ENCODE peak calls at places on chromosome 16, in seven cellular contexts. T is AG04450, B is neural progenitor cell, O is psoas muscle, H is tibial nerve, Q is cardiac fibroblast, N is right lobe of liver. C is an unnamed sample.

GRCh38 chr16:13733561-13733960 is 186.4 kb upstream of the ERCC4 start:
- DNase-seq in B (no peak), Q (no peak), H (no peak), N (no peak), O (no peak), T (no peak), C (no peak)

GRCh38 chr16:15466886-15467781 is 32.7 kb downstream of the BMERB1 start:
- DNase-seq in Q (no peak), N (no peak), B (no peak), O (no peak), T (no peak), H (no peak), C (no peak)

GRCh38 chr16:17389392-17389791 is 81.4 kb downstream of the XYLT1 start:
- DNase-seq in B (no peak), T (no peak), O (no peak), N (no peak), Q (no peak), H (no peak), C (peak)

GRCh38 chr16:7074715-7075114 is 257.9 kb upstream of the RBFOX1 start:
- DNase-seq in O (no peak), N (no peak), T (no peak), H (no peak), B (no peak), Q (no peak), C (no peak)

GRCh38 chr16:84181144-84181915 is 5.5 kb downstream of the TAF1C start:
- DNase-seq in N (no peak), H (no peak), Q (no peak), B (no peak), T (no peak), O (no peak), C (no peak)

GRCh38 chr16:23317266-23317661 is 15.2 kb downstream of the SCNN1B start:
- DNase-seq in T (no peak), B (no peak), H (no peak), O (no peak), Q (no peak), N (no peak), C (no peak)

GRCh38 chr16:69831212-69832123 is 69.3 kb downstream of the WWP2 start:
- DNase-seq in Q (no peak), H (no peak), N (no peak), O (no peak), T (no peak), B (no peak), C (peak)

GRCh38 chr16:80671281-80671849 is 130.6 kb downstream of the DYNLRB2 start:
- DNase-seq in Q (no peak), O (no peak), T (no peak), H (no peak), B (no peak), N (no peak), C (no peak)

GRCh38 chr16:57305159-57305811 is 20.8 kb upstream of the PLLP start:
- DNase-seq in H (no peak), B (no peak), O (no peak), Q (no peak), T (no peak), N (no peak), C (no peak)

GRCh38 chr16:49586466-49586865 is 212.9 kb downstream of the C16orf78 start:
- DNase-seq in O (no peak), B (no peak), H (peak), N (no peak), T (no peak), Q (no peak), C (no peak)

GRCh38 chr16:57892447-57893096 is 78.4 kb downstream of the CNGB1 start:
- DNase-seq in B (no peak), N (peak), H (no peak), O (no peak), T (no peak), Q (peak), C (no peak)

GRCh38 chr16:22052985-22053384 is 39.4 kb upstream of the VWA3A start:
- DNase-seq in T (no peak), N (no peak), B (no peak), O (no peak), H (no peak), Q (no peak), C (no peak)

GRCh38 chr16:21980032-21980431 is 20.9 kb downstream of the PDZD9 start:
- DNase-seq in N (no peak), T (no peak), H (no peak), B (no peak), Q (no peak), O (no peak), C (no peak)

GRCh38 chr16:14325502-14325901 is 254.4 kb downstream of the MRTFB start:
- DNase-seq in T (no peak), N (no peak), H (no peak), Q (no peak), O (no peak), B (no peak), C (no peak)

GRCh38 chr16:32116080-32116479 is 137.0 kb upstream of the TP53TG3D start:
- DNase-seq in H (no peak), N (no peak), T (no peak), O (peak), Q (no peak), B (no peak), C (no peak)

GRCh38 chr16:8741636-8742427 is 55.6 kb downstream of the TMEM186 start:
- DNase-seq in B (no peak), Q (no peak), N (no peak), H (no peak), O (no peak), T (no peak), C (no peak)

GRCh38 chr16:22325598-22326368 is 28.6 kb downstream of the POLR3E start:
- DNase-seq in O (no peak), B (no peak), Q (no peak), N (no peak), T (no peak), H (no peak), C (no peak)

GRCh38 chr16:69555437-69555836 is 10.3 kb upstream of the NFAT5 start:
- DNase-seq in T (no peak), H (no peak), B (no peak), Q (no peak), O (no peak), N (no peak), C (no peak)

GRCh38 chr16:9929836-9930235 is 252.4 kb downstream of the GRIN2A start:
- DNase-seq in Q (no peak), B (no peak), H (no peak), O (no peak), N (no peak), T (no peak), C (no peak)

GRCh38 chr16:8677481-8677880 is 3.1 kb downstream of the ABAT start:
- DNase-seq in N (no peak), Q (no peak), H (no peak), B (no peak), O (no peak), T (no peak), C (no peak)

GRCh38 chr16:19138601-19139000 is 24.8 kb downstream of the ITPRIPL2 start:
- DNase-seq in H (peak), O (peak), T (peak), N (peak), B (no peak), Q (peak), C (no peak)

GRCh38 chr16:28140788-28141618 is 70.8 kb downstream of the XPO6 start:
- DNase-seq in H (no peak), T (no peak), O (no peak), Q (no peak), B (no peak), N (no peak), C (no peak)

GRCh38 chr16:70152578-70153302 is 20.8 kb upstream of the CLEC18C start:
- DNase-seq in H (no peak), O (no peak), N (peak), Q (no peak), B (no peak), T (no peak), C (no peak)

GRCh38 chr16:29126057-29126494 is 141.2 kb downstream of the LAT start:
- DNase-seq in Q (no peak), O (no peak), H (no peak), T (no peak), B (no peak), N (no peak), C (no peak)

GRCh38 chr16:87621976-87622713 is 19.8 kb downstream of the JPH3 start:
- DNase-seq in T (no peak), H (no peak), O (no peak), Q (no peak), B (no peak), N (no peak), C (no peak)

DNA sequence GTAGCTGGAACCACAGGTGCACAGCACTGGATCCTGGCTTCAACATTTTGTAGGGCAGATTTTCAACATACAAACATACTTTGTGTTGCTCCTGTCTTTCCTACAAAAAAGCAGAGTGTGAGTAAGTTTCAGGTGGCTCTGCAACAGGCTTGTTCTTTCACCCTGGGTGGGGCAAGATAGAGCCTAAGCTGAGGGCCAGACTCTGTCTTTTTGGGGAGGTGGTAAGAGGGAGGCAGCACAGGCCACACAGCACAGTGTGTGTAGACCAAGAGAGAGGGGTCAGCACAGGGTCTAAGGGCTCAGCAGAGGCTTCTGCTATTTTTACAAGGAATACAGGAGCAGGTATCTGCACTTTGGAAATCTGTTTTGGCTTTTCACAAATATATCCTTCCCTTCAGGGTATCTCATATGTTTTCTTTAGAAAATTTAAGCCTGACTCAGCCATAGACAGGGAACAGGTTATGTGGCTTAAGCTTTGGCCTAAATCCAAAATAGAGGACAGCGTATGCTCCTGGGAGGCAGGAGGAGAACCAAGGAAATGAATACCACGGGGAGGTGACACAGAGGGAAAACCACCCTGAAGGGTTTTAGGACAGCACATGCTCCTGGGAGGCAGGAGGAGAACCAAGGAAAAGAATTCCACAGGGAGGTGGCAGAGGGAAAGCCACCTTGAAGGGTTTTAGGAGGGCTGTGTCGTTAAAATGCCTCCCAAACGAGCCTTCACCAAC is 21.6 kb downstream of the EMC8 start:
- DNase-seq in H (no peak), T (no peak), Q (no peak), O (no peak), N (no peak), B (no peak), C (no peak)
- H3K4me3 ChIP-seq in H (no peak), T (no peak), Q (no peak), O (no peak), N (no peak), B (no peak), C (no peak)

GRCh38 chr16:52227851-52228250 is 319.1 kb downstream of the TOX3 start:
- DNase-seq in O (no peak), T (no peak), B (no peak), H (no peak), Q (no peak), N (no peak), C (no peak)
- H3K4me3 ChIP-seq in O (no peak), T (no peak), B (no peak), H (no peak), Q (no peak), N (no peak), C (no peak)

GRCh38 chr16:86619263-86619935 is 41.0 kb downstream of the FOXL1 start:
- DNase-seq in H (peak), N (no peak), T (no peak), B (no peak), Q (no peak), O (no peak), C (no peak)

GRCh38 chr16:86616906-86617305 is 38.6 kb downstream of the FOXL1 start:
- DNase-seq in Q (no peak), N (no peak), H (no peak), T (no peak), O (no peak), B (no peak), C (no peak)

GRCh38 chr16:86620184-86620583 is 41.8 kb downstream of the FOXL1 start:
- DNase-seq in B (no peak), N (no peak), H (no peak), O (no peak), Q (no peak), T (no peak), C (no peak)

GRCh38 chr16:86621966-86622365 is 43.6 kb downstream of the FOXL1 start:
- DNase-seq in O (no peak), B (no peak), Q (no peak), N (no peak), H (no peak), T (no peak), C (no peak)

GRCh38 chr16:86618431-86619262 is 40.3 kb downstream of the FOXL1 start:
- DNase-seq in O (no peak), N (no peak), T (peak), H (no peak), Q (peak), B (no peak), C (no peak)
- H3K4me3 ChIP-seq in O (peak), N (no peak), T (peak), H (peak), Q (no peak), B (no peak), C (no peak)

GRCh38 chr16:54370653-54371052 is 84.1 kb upstream of the IRX3 start:
- DNase-seq in Q (peak), N (peak), B (peak), T (no peak), O (peak), H (no peak), C (no peak)

GRCh38 chr16:54375056-54375455 is 88.5 kb upstream of the IRX3 start:
- DNase-seq in O (no peak), N (no peak), B (peak), H (no peak), T (no peak), Q (no peak), C (no peak)

GRCh38 chr16:54374136-54374535 is 87.5 kb upstream of the IRX3 start:
- DNase-seq in N (no peak), Q (no peak), T (no peak), B (no peak), O (no peak), H (no peak), C (no peak)
- H3K4me3 ChIP-seq in N (no peak), Q (no peak), T (no peak), B (no peak), O (no peak), H (peak), C (peak)

DNA sequence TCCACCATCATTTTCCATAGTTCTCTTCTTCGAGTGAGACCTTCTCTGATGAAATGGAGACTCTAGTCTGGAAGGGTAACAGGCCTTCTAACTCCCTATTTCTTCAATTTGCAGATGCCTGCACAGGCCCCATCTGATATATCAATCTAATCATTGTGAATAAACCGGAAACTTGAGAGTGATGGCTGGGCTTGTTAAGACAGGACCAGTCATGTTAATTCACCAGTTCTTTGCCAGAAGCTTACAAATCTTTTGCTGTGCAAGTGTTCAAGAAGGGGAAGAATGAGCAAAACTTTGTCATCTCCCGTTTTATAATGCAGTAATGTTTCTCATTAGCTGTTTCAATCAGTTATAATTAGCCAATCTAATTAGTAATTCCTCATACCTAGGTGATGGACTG is 1561.3 kb upstream of the GOT2 start:
- DNase-seq in Q (no peak), H (no peak), B (no peak), T (no peak), O (no peak), N (no peak), C (no peak)
- H3K4me3 ChIP-seq in Q (no peak), H (no peak), B (no peak), T (no peak), O (no peak), N (no peak), C (no peak)

C was measured in AG09309.